ENCODE peak calls at places on chromosomes 11 and 22, in ten cellular contexts. A, G, U, M, H, N, W, Q, L and Y are unnamed samples.

GRCh38 chr22:45441158-45441557 is 27.7 kb downstream of the RIBC2 start:
- DNase-seq in A (peak; percentile 68), G (peak; percentile 43), U (peak; percentile 54), M (no peak), H (no peak), N (no peak), W (peak; percentile 78), Q (no peak), L (peak; percentile 39), Y (peak; percentile 42)

GRCh38 chr11:14537134-14537599 is 17.0 kb upstream of the PSMA1 start:
- DNase-seq in A (peak; percentile 15), G (no peak), U (peak; percentile 69), M (no peak), H (no peak), N (no peak), W (peak; percentile 53), Q (no peak), L (peak; percentile 62), Y (no peak)

GRCh38 chr11:129234978-129235377 is 42.9 kb upstream of the ARHGAP32 start:
- DNase-seq in A (no peak), G (no peak), U (no peak), M (no peak), H (no peak), N (no peak), W (no peak), Q (no peak), L (no peak), Y (no peak)

GRCh38 chr11:25981998-25982397 is 349.9 kb upstream of the ANO3 start:
- DNase-seq in A (peak; percentile 77), G (no peak), U (peak; percentile 69), M (no peak), H (no peak), N (no peak), W (peak; percentile 80), Q (no peak), L (no peak), Y (no peak)

GRCh38 chr11:47553417-47553746 is 450 bp upstream of the CELF1 start:
- DNase-seq in A (no peak), G (no peak), U (no peak), M (no peak), H (no peak), N (no peak), W (peak; percentile 68), Q (no peak), L (no peak), Y (no peak)

GRCh38 chr11:124935548-124936514 is at the start of gene HEPACAM:
- DNase-seq in A (no peak), G (no peak), U (no peak), M (no peak), H (no peak), N (no peak), W (no peak), Q (no peak), L (no peak), Y (peak; percentile 47)

GRCh38 chr22:17120281-17120680 is 879 bp downstream of the TMEM121B start:
- DNase-seq in A (peak; percentile 30), G (peak; percentile 70), U (peak; percentile 69), M (peak; percentile 70), H (peak; percentile 20), N (peak; percentile 86), W (peak; percentile 56), Q (no peak), L (peak; percentile 36), Y (no peak)

GRCh38 chr22:29755889-29756288 is 10.9 kb downstream of the ZMAT5 start:
- DNase-seq in A (no peak), G (no peak), U (no peak), M (no peak), H (no peak), N (no peak), W (no peak), Q (no peak), L (no peak), Y (no peak)

GRCh38 chr11:7208391-7208790 is 43.3 kb upstream of the SYT9 start:
- DNase-seq in A (no peak), G (no peak), U (no peak), M (no peak), H (no peak), N (no peak), W (no peak), Q (no peak), L (no peak), Y (no peak)

GRCh38 chr11:7202412-7202811 is 49.3 kb upstream of the SYT9 start:
- DNase-seq in A (no peak), G (no peak), U (no peak), M (no peak), H (no peak), N (no peak), W (no peak), Q (no peak), L (no peak), Y (no peak)

GRCh38 chr11:7204778-7205177 is 46.9 kb upstream of the SYT9 start:
- DNase-seq in A (no peak), G (no peak), U (no peak), M (no peak), H (no peak), N (no peak), W (peak; percentile 60), Q (no peak), L (no peak), Y (no peak)
- H3K27ac ChIP-seq in A (no peak overlapping the region), G (no peak overlapping the region), U (no peak overlapping the region), M (no peak overlapping the region), H (no peak overlapping the region), N (no peak overlapping the region), W (no peak overlapping the region), Q (no peak overlapping the region), L (no peak overlapping the region), Y (no peak overlapping the region)

DNA sequence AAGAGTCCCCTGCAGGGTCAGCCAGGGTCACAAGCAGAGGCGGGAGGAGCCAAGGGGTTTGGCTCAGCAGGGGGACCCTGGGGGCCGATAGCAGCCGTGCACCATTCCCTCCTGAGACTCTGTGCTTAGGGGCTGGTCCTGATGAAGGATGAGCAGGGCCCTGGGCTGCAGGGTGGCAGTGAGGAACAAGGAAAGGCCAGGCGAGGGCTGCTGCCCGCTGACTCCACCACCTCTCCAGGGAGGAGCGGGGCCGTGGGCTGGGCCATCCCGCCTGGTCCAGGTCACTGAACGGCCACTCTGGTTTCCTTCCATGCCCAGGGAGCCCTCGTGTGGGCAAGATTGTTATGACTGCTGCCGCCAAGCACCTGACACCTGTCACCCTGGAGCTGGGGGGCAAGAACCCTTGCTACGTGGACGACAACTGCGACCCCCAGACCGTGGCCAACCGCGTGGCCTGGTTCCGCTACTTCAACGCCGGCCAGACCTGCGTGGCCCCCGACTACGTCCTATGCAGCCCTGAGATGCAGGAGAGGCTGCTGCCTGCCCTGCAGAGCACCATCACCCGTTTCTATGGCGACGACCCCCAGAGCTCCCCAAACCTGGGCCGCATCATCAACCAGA is 9.2 kb upstream of the NDUFS8 start:
- DNase-seq in A (no peak), G (no peak), U (no peak), M (no peak), H (no peak), N (no peak), W (no peak), Q (no peak), L (no peak), Y (no peak)
- H3K27ac ChIP-seq in A (no peak overlapping the region), G (no peak overlapping the region), U (no peak overlapping the region), M (no peak overlapping the region), H (no peak overlapping the region), N (no peak overlapping the region), W (no peak overlapping the region), Q (no peak overlapping the region), L (no peak overlapping the region), Y (no peak overlapping the region)

GRCh38 chr22:42649261-42650056 is at the start of gene CYB5R3:
- DNase-seq in A (peak; percentile 73), G (peak; percentile 91), U (peak; percentile 93), M (peak; percentile 81), H (peak; percentile 70), N (peak; percentile 94), W (peak; percentile 95), Q (no peak), L (peak; percentile 72), Y (peak; percentile 64)

GRCh38 chr22:42646569-42647525 is 2.3 kb downstream of the CYB5R3 start:
- DNase-seq in A (no peak), G (peak; percentile 83), U (no peak), M (no peak), H (no peak), N (no peak), W (peak; percentile 67), Q (no peak), L (no peak), Y (no peak)

GRCh38 chr22:42648017-42648367 is 1.2 kb downstream of the CYB5R3 start:
- DNase-seq in A (no peak), G (no peak), U (no peak), M (no peak), H (no peak), N (no peak), W (no peak), Q (no peak), L (no peak), Y (no peak)

GRCh38 chr22:42651134-42651533 is 1.9 kb upstream of the CYB5R3 start:
- DNase-seq in A (peak; percentile 69), G (no peak), U (no peak), M (no peak), H (no peak), N (no peak), W (peak; percentile 53), Q (no peak), L (no peak), Y (no peak)

GRCh38 chr22:42648368-42649260 is 578 bp downstream of the CYB5R3 start:
- DNase-seq in A (no peak), G (no peak), U (peak; percentile 53), M (peak; percentile 73), H (peak; percentile 12), N (peak; percentile 88), W (peak; percentile 80), Q (no peak), L (peak; percentile 42), Y (no peak)
- H3K27ac ChIP-seq in A (peak overlapping the region; percentile 69), G (peak overlapping the region; percentile 97), U (peak overlapping the region; percentile 30), M (peak overlapping the region; percentile 88), H (peak overlapping the region; percentile 72), N (peak overlapping the region; percentile 84), W (peak overlapping the region; percentile 94), Q (peak overlapping the region; percentile 93), L (peak overlapping the region; percentile 84), Y (peak overlapping the region; percentile 84)

GRCh38 chr11:106961048-106961447 is 57.2 kb downstream of the GUCY1A2 start:
- DNase-seq in A (no peak), G (no peak), U (no peak), M (no peak), H (no peak), N (no peak), W (peak; percentile 26), Q (no peak), L (no peak), Y (no peak)

GRCh38 chr11:106959800-106960199 is 58.5 kb downstream of the GUCY1A2 start:
- DNase-seq in A (no peak), G (no peak), U (no peak), M (no peak), H (no peak), N (no peak), W (peak; percentile 52), Q (no peak), L (no peak), Y (no peak)

GRCh38 chr11:106959386-106959785 is 58.9 kb downstream of the GUCY1A2 start:
- DNase-seq in A (no peak), G (no peak), U (no peak), M (no peak), H (no peak), N (no peak), W (no peak), Q (no peak), L (no peak), Y (no peak)

GRCh38 chr11:106958506-106959248 is 59.6 kb downstream of the GUCY1A2 start:
- DNase-seq in A (no peak), G (no peak), U (peak; percentile 19), M (no peak), H (no peak), N (no peak), W (no peak), Q (no peak), L (no peak), Y (no peak)

DNA sequence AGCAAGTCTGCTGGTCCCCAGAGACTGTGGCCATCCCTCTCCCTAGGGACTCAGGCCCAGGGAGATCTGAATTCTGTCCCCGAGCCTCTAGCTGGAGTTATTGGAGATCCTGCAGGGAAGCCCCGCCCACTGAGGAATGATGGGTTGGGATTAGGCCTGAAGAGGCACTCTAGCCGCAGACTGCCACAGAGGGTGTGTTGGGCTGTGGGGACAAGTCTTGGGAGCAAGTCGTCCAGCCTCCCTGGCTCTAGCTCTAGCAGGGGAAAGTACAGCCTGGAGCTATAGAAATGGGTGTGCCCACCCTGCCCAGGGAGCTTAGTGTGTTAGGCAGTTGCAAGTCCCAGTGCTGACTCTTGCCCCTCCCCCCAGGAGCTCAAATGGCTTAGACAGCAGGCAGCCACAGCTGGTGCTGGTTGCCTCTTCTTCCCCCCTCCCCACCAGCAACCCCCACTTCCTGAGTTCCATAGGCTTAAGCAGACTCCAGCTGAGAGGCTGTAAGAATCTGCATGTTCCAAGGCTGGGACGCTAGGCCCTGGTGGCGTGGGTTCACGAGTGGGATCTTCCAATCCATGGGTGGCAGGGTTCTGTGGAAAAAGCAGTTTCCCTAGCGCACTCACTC is 61.3 kb downstream of the GUCY1A2 start:
- DNase-seq in A (no peak), G (no peak), U (peak; percentile 77), M (no peak), H (no peak), N (no peak), W (no peak), Q (no peak), L (no peak), Y (no peak)
- H3K27ac ChIP-seq in A (no peak overlapping the region), G (no peak overlapping the region), U (peak overlapping the region; percentile 26), M (no peak overlapping the region), H (no peak overlapping the region), N (no peak overlapping the region), W (no peak overlapping the region), Q (no peak overlapping the region), L (no peak overlapping the region), Y (no peak overlapping the region)